ENCODE peak calls at places on chromosomes 11 and 22, in six cellular contexts. One of them, this sample, is unnamed.

GRCh38 chr11:14698771-14699170 is 55.2 kb downstream of the PDE3B start:
- DNase-seq in cardiac fibroblast: no peak
- DNase-seq in fibroblast of villous mesenchyme: no peak
- DNase-seq in CD8-positive, alpha-beta T cell: no peak
- DNase-seq in breast epithelium: no peak
- DNase-seq in thoracic aorta: no peak
- DNase-seq in this sample: no peak

GRCh38 chr11:83681045-83681781 is 395.0 kb upstream of the CCDC90B start:
- DNase-seq in fibroblast of villous mesenchyme: no peak
- DNase-seq in cardiac fibroblast: no peak
- DNase-seq in breast epithelium: no peak
- DNase-seq in thoracic aorta: no peak
- DNase-seq in CD8-positive, alpha-beta T cell: no peak
- DNase-seq in this sample: no peak

GRCh38 chr11:120384476-120384875 is 48.3 kb downstream of the ARHGEF12 start:
- DNase-seq in breast epithelium: no peak
- DNase-seq in fibroblast of villous mesenchyme: no peak
- DNase-seq in thoracic aorta: no peak
- DNase-seq in cardiac fibroblast: no peak
- DNase-seq in CD8-positive, alpha-beta T cell: no peak
- DNase-seq in this sample: no peak

GRCh38 chr11:38680746-38681145 is 2082.7 kb upstream of the RAG2 start:
- DNase-seq in cardiac fibroblast: no peak
- DNase-seq in breast epithelium: no peak
- DNase-seq in fibroblast of villous mesenchyme: no peak
- DNase-seq in CD8-positive, alpha-beta T cell: no peak
- DNase-seq in thoracic aorta: no peak
- DNase-seq in this sample: no peak

GRCh38 chr11:73396985-73397384 is 20.8 kb downstream of the RELT start:
- DNase-seq in fibroblast of villous mesenchyme: no peak
- DNase-seq in thoracic aorta: no peak
- DNase-seq in CD8-positive, alpha-beta T cell: no peak
- DNase-seq in cardiac fibroblast: no peak
- DNase-seq in breast epithelium: no peak
- DNase-seq in this sample: no peak

GRCh38 chr11:35253237-35253636 is 114.3 kb downstream of the CD44 start:
- DNase-seq in cardiac fibroblast: no peak
- DNase-seq in breast epithelium: no peak
- DNase-seq in CD8-positive, alpha-beta T cell: no peak
- DNase-seq in thoracic aorta: no peak
- DNase-seq in fibroblast of villous mesenchyme: no peak
- DNase-seq in this sample: no peak

GRCh38 chr11:98307827-98308491 is 712.8 kb upstream of the CNTN5 start:
- DNase-seq in cardiac fibroblast: peak
- DNase-seq in fibroblast of villous mesenchyme: no peak
- DNase-seq in thoracic aorta: no peak
- DNase-seq in breast epithelium: no peak
- DNase-seq in CD8-positive, alpha-beta T cell: no peak
- DNase-seq in this sample: no peak

GRCh38 chr11:33449798-33450197 is 192.6 kb downstream of the HIPK3 start:
- DNase-seq in cardiac fibroblast: no peak
- DNase-seq in fibroblast of villous mesenchyme: no peak
- DNase-seq in CD8-positive, alpha-beta T cell: no peak
- DNase-seq in breast epithelium: no peak
- DNase-seq in thoracic aorta: no peak
- DNase-seq in this sample: peak

GRCh38 chr11:46367244-46367915 is 14.1 kb upstream of the MDK start:
- DNase-seq in breast epithelium: no peak
- DNase-seq in CD8-positive, alpha-beta T cell: peak
- DNase-seq in fibroblast of villous mesenchyme: peak
- DNase-seq in thoracic aorta: no peak
- DNase-seq in cardiac fibroblast: peak
- DNase-seq in this sample: no peak

GRCh38 chr11:11841121-11841604 is 609 bp upstream of the USP47 start:
- DNase-seq in thoracic aorta: no peak
- DNase-seq in cardiac fibroblast: peak
- DNase-seq in breast epithelium: peak
- DNase-seq in fibroblast of villous mesenchyme: no peak
- DNase-seq in CD8-positive, alpha-beta T cell: peak
- DNase-seq in this sample: no peak

GRCh38 chr11:4641501-4641900 is 2.3 kb upstream of the OR51E1 start:
- DNase-seq in breast epithelium: no peak
- DNase-seq in cardiac fibroblast: no peak
- DNase-seq in thoracic aorta: no peak
- DNase-seq in fibroblast of villous mesenchyme: no peak
- DNase-seq in CD8-positive, alpha-beta T cell: no peak
- DNase-seq in this sample: no peak

GRCh38 chr11:73889019-73889418 is 12.2 kb downstream of the PAAF1 start:
- DNase-seq in breast epithelium: no peak
- DNase-seq in cardiac fibroblast: peak
- DNase-seq in fibroblast of villous mesenchyme: no peak
- DNase-seq in thoracic aorta: no peak
- DNase-seq in CD8-positive, alpha-beta T cell: no peak
- DNase-seq in this sample: no peak

GRCh38 chr22:29811377-29811776 is 26.7 kb downstream of the ASCC2 start:
- DNase-seq in thoracic aorta: no peak
- DNase-seq in fibroblast of villous mesenchyme: no peak
- DNase-seq in CD8-positive, alpha-beta T cell: no peak
- DNase-seq in cardiac fibroblast: no peak
- DNase-seq in breast epithelium: no peak
- DNase-seq in this sample: no peak

GRCh38 chr22:27045103-27045940 is 387.9 kb downstream of the MIAT start:
- DNase-seq in cardiac fibroblast: peak
- DNase-seq in CD8-positive, alpha-beta T cell: no peak
- DNase-seq in thoracic aorta: no peak
- DNase-seq in fibroblast of villous mesenchyme: peak
- DNase-seq in breast epithelium: no peak
- DNase-seq in this sample: no peak

GRCh38 chr22:44752285-44753188 is at the start of gene ARHGAP8:
- DNase-seq in cardiac fibroblast: no peak
- DNase-seq in breast epithelium: no peak
- DNase-seq in fibroblast of villous mesenchyme: no peak
- DNase-seq in CD8-positive, alpha-beta T cell: no peak
- DNase-seq in thoracic aorta: no peak
- DNase-seq in this sample: no peak

GRCh38 chr22:47736166-47737034 is 974.0 kb downstream of the TBC1D22A start:
- DNase-seq in cardiac fibroblast: no peak
- DNase-seq in thoracic aorta: no peak
- DNase-seq in CD8-positive, alpha-beta T cell: no peak
- DNase-seq in fibroblast of villous mesenchyme: no peak
- DNase-seq in breast epithelium: no peak
- DNase-seq in this sample: no peak
- H3K4me3 ChIP-seq in cardiac fibroblast: no peak
- H3K4me3 ChIP-seq in thoracic aorta: no peak
- H3K4me3 ChIP-seq in CD8-positive, alpha-beta T cell: no peak
- H3K4me3 ChIP-seq in fibroblast of villous mesenchyme: no peak
- H3K4me3 ChIP-seq in breast epithelium: no peak
- H3K4me3 ChIP-seq in this sample: no peak

GRCh38 chr11:114059278-114059983 is at the start of gene ZBTB16:
- DNase-seq in breast epithelium: peak
- DNase-seq in fibroblast of villous mesenchyme: peak
- DNase-seq in cardiac fibroblast: peak
- DNase-seq in thoracic aorta: peak
- DNase-seq in CD8-positive, alpha-beta T cell: peak
- DNase-seq in this sample: no peak
- TF ChIP-seq CTCF in breast epithelium: no peak
- TF ChIP-seq CTCF in fibroblast of villous mesenchyme: peak
- TF ChIP-seq CTCF in cardiac fibroblast: peak
- TF ChIP-seq CTCF in thoracic aorta: no peak
- TF ChIP-seq CTCF in CD8-positive, alpha-beta T cell: no peak
- TF ChIP-seq CTCF in this sample: no peak

GRCh38 chr11:134267966-134268365 is 8.2 kb upstream of the GLB1L3 start:
- DNase-seq in thoracic aorta: no peak
- DNase-seq in breast epithelium: no peak
- DNase-seq in cardiac fibroblast: no peak
- DNase-seq in fibroblast of villous mesenchyme: no peak
- DNase-seq in CD8-positive, alpha-beta T cell: no peak
- DNase-seq in this sample: no peak

GRCh38 chr11:134266440-134266839 is 9.7 kb upstream of the GLB1L3 start:
- DNase-seq in CD8-positive, alpha-beta T cell: no peak
- DNase-seq in breast epithelium: no peak
- DNase-seq in fibroblast of villous mesenchyme: peak
- DNase-seq in thoracic aorta: no peak
- DNase-seq in cardiac fibroblast: no peak
- DNase-seq in this sample: no peak

GRCh38 chr11:134267466-134267865 is 8.7 kb upstream of the GLB1L3 start:
- DNase-seq in fibroblast of villous mesenchyme: no peak
- DNase-seq in thoracic aorta: no peak
- DNase-seq in cardiac fibroblast: no peak
- DNase-seq in breast epithelium: no peak
- DNase-seq in CD8-positive, alpha-beta T cell: no peak
- DNase-seq in this sample: no peak

GRCh38 chr11:134266841-134267251 is 9.3 kb upstream of the GLB1L3 start:
- DNase-seq in CD8-positive, alpha-beta T cell: no peak
- DNase-seq in fibroblast of villous mesenchyme: peak
- DNase-seq in cardiac fibroblast: peak
- DNase-seq in breast epithelium: peak
- DNase-seq in thoracic aorta: no peak
- DNase-seq in this sample: peak

DNA sequence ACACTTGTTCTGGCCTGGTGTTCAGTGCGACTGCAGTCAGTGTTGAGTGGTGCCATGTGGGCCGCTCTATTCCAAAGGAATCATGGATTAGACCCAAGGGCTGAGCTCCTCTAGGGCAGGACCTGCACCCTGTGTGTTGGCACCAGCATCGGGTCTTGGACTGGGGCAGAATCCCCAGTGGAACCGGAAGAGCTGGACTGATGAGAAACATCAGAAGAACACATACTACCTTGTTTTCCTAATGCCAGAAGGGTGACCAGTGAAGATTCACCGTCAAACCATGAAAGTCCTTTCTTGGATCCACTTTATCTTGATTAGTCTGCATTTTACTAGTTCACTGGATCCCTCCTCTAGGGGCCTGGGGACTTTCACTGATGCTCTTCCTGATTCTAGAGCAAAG is 11.2 kb upstream of the GLB1L3 start:
- DNase-seq in cardiac fibroblast: no peak
- DNase-seq in CD8-positive, alpha-beta T cell: no peak
- DNase-seq in fibroblast of villous mesenchyme: no peak
- DNase-seq in thoracic aorta: no peak
- DNase-seq in breast epithelium: no peak
- DNase-seq in this sample: no peak
- H3K4me3 ChIP-seq in cardiac fibroblast: no peak
- H3K4me3 ChIP-seq in CD8-positive, alpha-beta T cell: no peak
- H3K4me3 ChIP-seq in fibroblast of villous mesenchyme: no peak
- H3K4me3 ChIP-seq in thoracic aorta: no peak
- H3K4me3 ChIP-seq in breast epithelium: no peak
- H3K4me3 ChIP-seq in this sample: no peak

GRCh38 chr11:45180158-45180887 is 33.9 kb downstream of the PRDM11 start:
- DNase-seq in breast epithelium: peak
- DNase-seq in fibroblast of villous mesenchyme: no peak
- DNase-seq in cardiac fibroblast: peak
- DNase-seq in thoracic aorta: no peak
- DNase-seq in CD8-positive, alpha-beta T cell: no peak
- DNase-seq in this sample: no peak
- TF ChIP-seq CTCF in breast epithelium: no peak
- TF ChIP-seq CTCF in fibroblast of villous mesenchyme: peak
- TF ChIP-seq CTCF in cardiac fibroblast: peak
- TF ChIP-seq CTCF in thoracic aorta: no peak
- TF ChIP-seq CTCF in CD8-positive, alpha-beta T cell: no peak
- TF ChIP-seq CTCF in this sample: peak